ENCODE peak calls at places on chromosomes 3 and 15, in six cellular contexts. L, A, O, P, Z and E are unnamed samples. For H3K36me3, the result is how much of the 10 kb centered on the place peaks cover.

GRCh38 chr3:187705164-187705563 is 2.8 kb upstream of the RTP2 start:
- DNase-seq in L (no peak), Z (no peak), P (no peak), O (no peak), A (no peak), E (no peak)

GRCh38 chr3:8589880-8590556 is 54.6 kb downstream of the SSUH2 start:
- DNase-seq in P (no peak), O (no peak), L (no peak), A (no peak), Z (no peak), E (peak)

GRCh38 chr3:98763814-98764691 is 913 bp downstream of the ST3GAL6 start:
- DNase-seq in Z (no peak), O (no peak), L (peak), P (no peak), A (no peak), E (no peak)

GRCh38 chr15:69531302-69532027 is 78.8 kb downstream of the RPLP1 start:
- DNase-seq in O (no peak), Z (no peak), P (no peak), L (no peak), A (no peak), E (no peak)

GRCh38 chr15:73983211-73983727 is 8.8 kb downstream of the STOML1 start:
- DNase-seq in Z (peak), P (peak), L (peak), O (no peak), A (peak), E (peak)

GRCh38 chr3:71503525-71504249 is 79.8 kb downstream of the FOXP1 start:
- DNase-seq in L (no peak), Z (no peak), P (no peak), A (no peak), O (no peak), E (no peak)

GRCh38 chr15:29468899-29469298 is 199.3 kb upstream of the NSMCE3 start:
- DNase-seq in A (no peak), P (no peak), O (no peak), L (no peak), Z (no peak), E (no peak)

GRCh38 chr3:174957581-174958001 is 98.5 kb downstream of the NAALADL2 start:
- DNase-seq in L (no peak), A (no peak), Z (no peak), O (no peak), P (no peak), E (no peak)

GRCh38 chr3:191944835-191945234 is 483.9 kb downstream of the PYDC2 start:
- DNase-seq in Z (no peak), L (no peak), O (no peak), P (no peak), A (no peak), E (no peak)

GRCh38 chr3:74839591-74839990 is 225.1 kb upstream of the CNTN3 start:
- DNase-seq in O (no peak), A (no peak), Z (no peak), P (no peak), L (no peak), E (no peak)

GRCh38 chr3:109921509-109921908 is 584.2 kb upstream of the DPPA4 start:
- DNase-seq in A (no peak), P (no peak), O (no peak), Z (no peak), L (no peak), E (no peak)

GRCh38 chr3:12868039-12869024 is 27.0 kb upstream of the RPL32 start:
- DNase-seq in P (peak), O (peak), Z (peak), L (peak), A (peak), E (peak)

GRCh38 chr15:39291036-39291435 is 289.8 kb upstream of the THBS1 start:
- DNase-seq in O (no peak), A (no peak), P (no peak), L (no peak), Z (no peak), E (no peak)

GRCh38 chr15:56736308-56736707 is 3.0 kb upstream of the ZNF280D start:
- DNase-seq in Z (no peak), A (no peak), P (no peak), L (peak), O (peak), E (no peak)

GRCh38 chr3:61981005-61981404 is 392.3 kb downstream of the FEZF2 start:
- DNase-seq in Z (no peak), O (no peak), P (no peak), L (no peak), A (no peak), E (no peak)

GRCh38 chr3:116517308-116517707 is 72.0 kb upstream of the LSAMP start:
- DNase-seq in O (no peak), Z (no peak), A (no peak), P (no peak), L (no peak), E (no peak)

GRCh38 chr15:89444855-89445254 is 51.5 kb downstream of the RHCG start:
- DNase-seq in Z (no peak), P (no peak), L (no peak), A (no peak), O (no peak), E (no peak)

GRCh38 chr3:175646865-175647264 is 787.7 kb downstream of the NAALADL2 start:
- DNase-seq in A (no peak), L (no peak), Z (no peak), P (no peak), O (no peak), E (no peak)

GRCh38 chr3:171094411-171094810 is 67.9 kb upstream of the SLC2A2 start:
- DNase-seq in A (no peak), L (no peak), Z (no peak), P (no peak), O (no peak), E (no peak)

GRCh38 chr15:74956648-74957300 is at the start of gene RPP25:
- DNase-seq in Z (peak), O (peak), A (peak), L (peak), P (peak), E (peak)

GRCh38 chr15:51621917-51622268 is 678 bp downstream of the DMXL2 start:
- DNase-seq in P (peak), A (peak), O (peak), L (peak), Z (peak), E (peak)

GRCh38 chr3:53258600-53259426 is 3.0 kb upstream of the TKT start:
- DNase-seq in L (no peak), P (no peak), Z (no peak), A (no peak), O (peak), E (no peak)

GRCh38 chr3:141275973-141276372 is 44.3 kb downstream of the PXYLP1 start:
- DNase-seq in A (no peak), L (no peak), O (peak), Z (no peak), P (no peak), E (no peak)

GRCh38 chr3:119550090-119550910 is 9.1 kb downstream of the CD80 start:
- DNase-seq in Z (no peak), O (no peak), P (no peak), A (no peak), L (no peak), E (no peak)

GRCh38 chr3:197953325-197953724 is 3.3 kb downstream of the RPL35A start:
- DNase-seq in Z (no peak), O (no peak), A (no peak), P (no peak), L (no peak), E (no peak)

GRCh38 chr3:197956070-197956469 is 3.9 kb upstream of the LMLN start:
- DNase-seq in O (no peak), Z (no peak), P (no peak), A (no peak), L (no peak), E (no peak)

GRCh38 chr3:197951392-197951990 is 1.5 kb downstream of the RPL35A start:
- DNase-seq in L (no peak), Z (no peak), A (no peak), P (no peak), O (no peak), E (no peak)

GRCh38 chr3:197952440-197952839 is 2.5 kb downstream of the RPL35A start:
- DNase-seq in P (no peak), Z (no peak), A (no peak), O (no peak), L (no peak), E (no peak)

DNA sequence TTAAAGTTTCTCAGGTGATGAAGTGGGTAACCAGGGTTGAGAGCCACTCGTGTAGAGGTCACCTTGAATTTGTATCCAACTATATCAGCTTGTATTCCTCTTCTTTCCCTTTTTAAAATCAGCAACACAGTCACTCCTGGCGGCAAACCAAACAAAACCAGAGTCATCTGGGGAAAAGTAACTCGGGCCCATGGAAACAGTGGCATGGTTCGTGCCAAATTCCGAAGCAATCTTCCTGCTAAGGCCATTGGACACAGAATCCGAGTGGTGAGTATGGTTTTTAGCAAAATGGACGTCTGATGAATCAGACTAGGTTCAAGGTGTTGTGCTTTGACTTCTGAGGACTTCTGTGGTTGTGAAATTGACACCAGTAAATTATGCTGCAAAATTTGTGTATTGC is 3.9 kb downstream of the RPL35A start:
- DNase-seq in Z (no peak), O (no peak), A (no peak), L (peak), P (no peak), E (no peak)
- H3K36me3 ChIP-seq in Z (under half), O (under half), A (half or more), L (under half), P (under half), E (under half)

DNA sequence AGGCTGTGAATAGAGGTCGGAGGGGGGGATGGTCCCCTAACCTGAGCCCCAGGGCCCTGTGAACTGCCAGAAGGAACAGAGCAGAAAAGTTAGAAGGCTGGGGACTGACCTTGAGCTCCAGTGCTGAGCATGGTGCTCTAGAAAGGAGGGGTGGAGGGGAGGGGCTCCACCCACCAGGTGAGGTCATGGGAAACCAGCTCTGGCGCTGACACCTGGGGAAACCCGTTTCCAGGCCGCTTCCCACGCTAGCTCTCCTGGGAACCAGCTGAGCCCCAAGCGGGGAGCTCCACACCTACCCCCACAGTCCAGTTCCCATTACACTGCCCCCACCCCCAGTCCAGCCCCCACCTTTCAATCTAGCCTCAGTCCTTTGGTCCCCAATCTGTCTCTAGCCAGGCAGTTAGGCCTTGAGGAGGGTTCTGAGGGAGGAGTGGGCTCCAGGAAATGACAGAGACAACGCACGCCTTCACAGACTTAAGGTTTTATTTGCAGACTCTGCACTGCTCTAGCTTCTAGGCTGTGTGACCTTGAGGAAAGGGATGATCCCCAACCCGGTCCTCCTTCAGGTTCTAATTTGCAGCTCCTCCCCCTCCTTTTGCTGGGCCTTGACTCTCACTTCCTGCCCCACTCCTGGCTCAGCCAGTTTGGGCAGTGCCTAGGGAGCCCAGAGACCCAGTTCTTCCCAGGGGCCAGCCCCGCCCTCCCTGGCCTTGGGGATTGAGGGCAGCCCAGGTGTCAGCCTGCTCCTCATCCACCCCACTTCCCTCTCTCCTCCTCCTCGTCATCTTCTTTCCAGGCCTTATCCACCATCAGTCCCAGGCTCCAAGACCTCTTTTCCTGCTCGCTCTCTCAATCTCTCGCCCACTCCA is 2.1 kb downstream of the RHOV start:
- DNase-seq in A (no peak), O (no peak), Z (peak), P (no peak), L (no peak), E (peak)
- H3K4me3 ChIP-seq in A (no peak), O (no peak), Z (no peak), P (no peak), L (no peak), E (no peak)

GRCh38 chr15:94743668-94744067 is 512.3 kb downstream of the MCTP2 start:
- DNase-seq in A (no peak), P (no peak), Z (no peak), O (no peak), L (no peak), E (no peak)
- TF ChIP-seq POLR2AphosphoS5 in A (no peak), P (no peak), Z (no peak), O (no peak), L (no peak), E (no peak)

GRCh38 chr3:184334470-184335158 is 2.8 kb upstream of the FAM131A start:
- DNase-seq in O (no peak), L (peak), Z (no peak), P (no peak), A (no peak), E (no peak)
- H3K36me3 ChIP-seq in O (under half), L (under half), Z (under half), P (half or more), A (half or more), E (under half)

DNA sequence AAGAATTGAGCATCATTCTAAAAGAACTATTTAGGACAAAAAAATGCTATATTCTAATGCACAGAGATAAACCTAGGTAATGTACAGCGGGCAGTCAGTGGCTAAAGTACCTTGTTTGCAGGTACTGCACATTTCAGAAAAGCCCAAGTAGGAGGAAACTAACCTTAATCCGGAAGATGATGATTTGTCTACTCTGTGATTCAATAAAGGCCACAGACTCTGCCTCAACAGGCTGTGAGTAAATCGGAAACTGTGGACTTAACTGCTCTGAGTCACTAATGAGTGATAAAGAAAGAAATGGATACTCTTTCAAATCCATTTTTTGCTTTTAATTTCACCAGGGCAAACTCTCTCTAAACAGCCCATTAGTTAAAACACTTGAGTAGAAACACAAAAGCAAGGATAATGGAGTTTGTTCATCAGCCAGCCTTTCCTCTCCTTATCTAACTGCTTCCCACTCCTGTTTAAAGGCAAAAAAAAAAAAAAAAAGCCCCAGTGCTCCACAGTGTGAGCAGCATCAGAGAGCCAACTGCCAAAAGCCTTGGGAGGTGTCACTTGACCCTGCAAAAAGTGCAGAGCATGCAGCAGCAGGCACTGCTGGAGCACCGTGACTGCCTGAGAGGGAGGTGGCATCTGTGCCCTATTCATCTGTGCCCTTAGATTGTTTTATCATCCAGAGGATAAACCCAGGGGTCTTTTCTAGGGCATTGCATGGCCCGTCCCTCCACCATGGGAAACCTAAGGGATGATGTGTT is 187.7 kb downstream of the SATB1 start:
- DNase-seq in A (peak), O (no peak), L (peak), P (no peak), Z (no peak), E (no peak)
- H3K4me3 ChIP-seq in A (no peak), O (no peak), L (no peak), P (no peak), Z (no peak), E (no peak)